ENCODE peak calls at places on chromosome 1, in six cellular contexts. E, G, R, M, Z and A are unnamed samples.

GRCh38 chr1:162641128-162641527 is 8.9 kb downstream of the DDR2 start:
- DNase-seq in Z (no peak), R (no peak), E (no peak), G (no peak), M (no peak), A (no peak)

GRCh38 chr1:210754931-210755670 is 378.8 kb downstream of the KCNH1 start:
- DNase-seq in R (no peak), E (no peak), Z (no peak), M (no peak), G (no peak), A (no peak)

GRCh38 chr1:23444104-23444533 is 19.6 kb upstream of the TCEA3 start:
- DNase-seq in M (peak), E (peak), G (no peak), R (no peak), Z (no peak), A (no peak)

GRCh38 chr1:236039736-236040670 is 24.9 kb downstream of the NID1 start:
- DNase-seq in R (no peak), E (no peak), M (peak), G (no peak), Z (no peak), A (no peak)

GRCh38 chr1:184838374-184838995 is 83.8 kb upstream of the EDEM3 start:
- DNase-seq in Z (no peak), M (no peak), E (no peak), G (peak), R (no peak), A (no peak)

GRCh38 chr1:10225573-10225972 is 15.2 kb downstream of the KIF1B start:
- DNase-seq in M (no peak), Z (no peak), G (no peak), E (no peak), R (no peak), A (no peak)

GRCh38 chr1:198444792-198445191 is 95.7 kb downstream of the ATP6V1G3 start:
- DNase-seq in R (no peak), Z (no peak), G (no peak), M (no peak), E (no peak), A (no peak)

GRCh38 chr1:161511018-161511755 is 5.9 kb downstream of the FCGR2A start:
- DNase-seq in G (no peak), Z (no peak), M (peak), E (no peak), R (no peak), A (no peak)

GRCh38 chr1:203448521-203449061 is 27.0 kb upstream of the PRELP start:
- DNase-seq in M (no peak), R (no peak), E (peak), G (no peak), Z (no peak), A (no peak)

GRCh38 chr1:177256153-177256814 is 85.5 kb downstream of the BRINP2 start:
- DNase-seq in E (peak), R (peak), Z (peak), G (peak), M (peak), A (no peak)

GRCh38 chr1:118113261-118113660 is 71.8 kb downstream of the SPAG17 start:
- DNase-seq in Z (no peak), E (no peak), R (no peak), M (no peak), G (no peak), A (no peak)

GRCh38 chr1:7335224-7335879 is 435.7 kb upstream of the VAMP3 start:
- DNase-seq in E (peak), M (no peak), Z (no peak), R (no peak), G (no peak), A (no peak)

GRCh38 chr1:54355931-54356679 is 50.1 kb downstream of the SSBP3 start:
- DNase-seq in G (no peak), M (no peak), E (no peak), R (no peak), Z (peak), A (no peak)

GRCh38 chr1:208570362-208570761 is 326.2 kb upstream of the PLXNA2 start:
- DNase-seq in E (no peak), Z (no peak), M (no peak), R (no peak), G (no peak), A (no peak)
- TF ChIP-seq CTCF in E (no peak), Z (no peak), M (no peak), R (no peak), G (no peak), A (no peak)

GRCh38 chr1:59718064-59718988 is 96.4 kb upstream of the HOOK1 start:
- DNase-seq in M (no peak), Z (no peak), G (no peak), E (no peak), R (no peak), A (no peak)
- TF ChIP-seq CTCF in M (peak), Z (peak), G (peak), E (peak), R (peak), A (peak)

GRCh38 chr1:115833806-115834205 is 7.1 kb downstream of the NHLH2 start:
- DNase-seq in R (no peak), Z (no peak), E (no peak), M (no peak), G (no peak), A (no peak)
- TF ChIP-seq CTCF in R (peak), Z (peak), E (no peak), M (no peak), G (no peak), A (no peak)

DNA sequence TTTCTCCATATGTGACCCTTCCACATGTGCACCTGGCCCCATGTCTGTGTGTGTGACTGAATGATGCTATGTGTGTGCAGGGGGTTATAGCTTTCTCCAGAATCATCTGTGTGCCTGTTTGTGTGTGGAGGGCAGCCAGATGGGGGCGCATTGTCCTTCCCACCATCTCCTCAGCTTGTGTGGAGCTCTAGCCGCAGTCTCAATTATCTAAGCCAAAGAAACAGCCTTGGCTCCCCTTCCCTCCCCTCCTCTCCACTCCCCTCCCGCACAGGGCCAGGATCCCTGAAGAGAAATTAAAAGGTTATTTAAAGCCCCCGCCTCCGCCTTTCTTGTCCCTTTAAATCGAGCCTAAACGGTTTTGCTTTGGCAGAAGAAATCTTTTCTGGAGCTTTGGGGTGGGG is 1.8 kb upstream of the DMBX1 start:
- DNase-seq in Z (no peak), M (no peak), R (no peak), E (no peak), G (no peak), A (no peak)
- TF ChIP-seq CTCF in Z (peak), M (no peak), R (peak), E (no peak), G (no peak), A (peak)

GRCh38 chr1:25247024-25247828 is at the start of gene RSRP1:
- DNase-seq in M (peak), G (peak), R (peak), E (peak), Z (peak), A (peak)
- TF ChIP-seq CTCF in M (no peak), G (peak), R (no peak), E (no peak), Z (no peak), A (no peak)

DNA sequence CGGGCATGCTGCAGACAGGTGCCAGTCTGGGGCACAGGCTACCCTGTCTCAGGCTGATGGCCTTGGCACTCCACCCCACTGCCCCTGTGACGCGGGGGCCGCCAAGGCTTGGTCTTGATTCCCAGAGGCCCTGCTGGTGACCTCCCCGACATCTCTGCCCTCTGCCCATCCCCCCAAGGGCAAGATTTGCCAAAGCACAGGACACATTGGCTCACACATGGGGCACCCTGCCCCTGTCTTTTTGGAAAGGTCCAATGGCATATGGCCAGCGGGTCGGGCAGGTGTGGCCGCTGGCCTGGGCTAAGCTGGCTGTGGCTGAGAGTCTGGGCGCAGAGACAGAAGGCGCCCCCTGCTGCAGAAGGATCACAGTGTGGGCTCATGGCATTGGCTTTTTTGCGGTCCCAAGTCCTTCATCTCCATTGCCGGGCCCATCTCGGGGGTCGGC is 4.6 kb downstream of the MIB2 start:
- DNase-seq in E (no peak), M (peak), Z (no peak), G (no peak), R (no peak), A (no peak)
- TF ChIP-seq CTCF in E (no peak), M (no peak), Z (peak), G (no peak), R (peak), A (no peak)

GRCh38 chr1:25685938-25686665 is 69.5 kb downstream of the MAN1C1 start:
- DNase-seq in G (no peak), R (no peak), E (no peak), Z (no peak), M (no peak), A (no peak)

GRCh38 chr1:25683177-25683576 is 66.6 kb downstream of the MAN1C1 start:
- DNase-seq in R (no peak), E (no peak), M (no peak), Z (no peak), G (no peak), A (no peak)

GRCh38 chr1:25683731-25684130 is 67.1 kb downstream of the MAN1C1 start:
- DNase-seq in G (no peak), E (no peak), Z (no peak), R (no peak), M (no peak), A (no peak)

GRCh38 chr1:25684216-25684965 is 67.8 kb downstream of the MAN1C1 start:
- DNase-seq in G (no peak), E (no peak), M (no peak), Z (no peak), R (no peak), A (no peak)

DNA sequence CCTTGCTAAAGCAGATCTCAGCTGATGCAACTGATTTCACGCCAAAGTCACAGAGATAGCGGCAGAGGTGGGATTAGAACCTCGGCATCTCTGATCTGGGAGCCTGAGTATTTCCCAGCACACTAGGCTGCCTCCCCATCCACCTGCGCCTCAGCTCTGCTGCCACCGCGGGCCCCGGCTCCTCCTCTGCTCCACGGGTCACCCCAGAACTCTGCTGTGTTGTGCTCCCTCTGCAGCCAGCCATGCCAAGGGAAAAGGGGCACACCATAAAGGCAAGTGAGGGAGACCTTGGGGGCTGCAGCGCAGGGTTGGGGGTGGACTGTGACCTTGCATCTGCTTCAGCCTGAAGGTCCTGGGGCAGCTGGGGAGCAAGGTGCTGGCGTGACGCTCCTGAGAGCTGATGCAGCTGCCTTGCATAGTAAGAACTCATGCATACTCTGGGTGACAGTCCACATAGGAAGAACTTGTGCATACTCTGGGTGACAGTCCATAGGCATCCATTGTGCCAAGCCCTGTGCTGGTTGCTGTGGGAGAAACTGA is 68.7 kb downstream of the MAN1C1 start:
- DNase-seq in M (no peak), R (no peak), E (no peak), G (no peak), Z (no peak), A (no peak)
- TF ChIP-seq CTCF in M (no peak), R (no peak), E (no peak), G (no peak), Z (no peak), A (no peak)

GRCh38 chr1:87329756-87330200 is 1.1 kb downstream of the LMO4 start:
- DNase-seq in G (no peak), M (no peak), Z (no peak), E (no peak), R (no peak), A (no peak)

GRCh38 chr1:87330201-87330953 is 1.7 kb downstream of the LMO4 start:
- DNase-seq in G (peak), M (no peak), Z (no peak), R (no peak), E (peak), A (no peak)

GRCh38 chr1:87333692-87334347 is 5.1 kb downstream of the LMO4 start:
- DNase-seq in R (no peak), Z (no peak), G (no peak), M (no peak), E (no peak), A (no peak)

GRCh38 chr1:87330954-87331318 is 2.3 kb downstream of the LMO4 start:
- DNase-seq in E (no peak), R (no peak), Z (no peak), M (no peak), G (no peak), A (no peak)

GRCh38 chr1:87331319-87332269 is 2.9 kb downstream of the LMO4 start:
- DNase-seq in Z (peak), M (peak), R (peak), E (peak), G (peak), A (peak)
- TF ChIP-seq CTCF in Z (peak), M (no peak), R (peak), E (no peak), G (no peak), A (peak)

DNA sequence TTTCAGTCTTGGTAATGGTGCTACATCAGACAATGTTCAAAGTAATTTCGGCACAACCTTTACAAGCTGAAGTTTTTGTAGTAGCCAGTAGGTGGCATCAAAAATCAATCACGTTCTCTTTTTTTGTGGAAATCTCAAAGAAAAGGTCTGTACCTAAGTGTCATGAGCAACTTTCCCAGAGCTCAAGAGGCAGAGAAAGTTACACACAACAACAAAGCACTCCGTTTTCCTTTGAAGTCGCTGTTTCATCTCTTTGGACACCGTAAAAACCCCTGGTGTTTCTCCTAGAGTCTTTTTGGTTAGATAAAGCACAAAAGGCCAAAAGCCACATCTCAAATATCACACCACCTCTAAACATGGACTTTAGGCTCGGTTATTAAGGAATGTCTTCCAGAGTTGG is 131.6 kb downstream of the LHX8 start:
- DNase-seq in R (no peak), E (no peak), G (no peak), Z (no peak), M (no peak), A (no peak)
- TF ChIP-seq CTCF in R (peak), E (peak), G (peak), Z (peak), M (peak), A (peak)

GRCh38 chr1:114669562-114670082 is at the start of gene DENND2C:
- DNase-seq in R (no peak), M (no peak), G (no peak), Z (peak), E (no peak), A (no peak)

GRCh38 chr1:114671939-114672275 is 2.1 kb upstream of the DENND2C start:
- DNase-seq in G (no peak), M (peak), Z (no peak), E (no peak), R (no peak), A (no peak)

GRCh38 chr1:114668784-114669561 is 876 bp downstream of the DENND2C start:
- DNase-seq in Z (no peak), R (no peak), G (no peak), E (no peak), M (no peak), A (no peak)

GRCh38 chr1:114670083-114671010 is 498 bp upstream of the DENND2C start:
- DNase-seq in E (peak), Z (peak), M (peak), R (peak), G (peak), A (peak)

DNA sequence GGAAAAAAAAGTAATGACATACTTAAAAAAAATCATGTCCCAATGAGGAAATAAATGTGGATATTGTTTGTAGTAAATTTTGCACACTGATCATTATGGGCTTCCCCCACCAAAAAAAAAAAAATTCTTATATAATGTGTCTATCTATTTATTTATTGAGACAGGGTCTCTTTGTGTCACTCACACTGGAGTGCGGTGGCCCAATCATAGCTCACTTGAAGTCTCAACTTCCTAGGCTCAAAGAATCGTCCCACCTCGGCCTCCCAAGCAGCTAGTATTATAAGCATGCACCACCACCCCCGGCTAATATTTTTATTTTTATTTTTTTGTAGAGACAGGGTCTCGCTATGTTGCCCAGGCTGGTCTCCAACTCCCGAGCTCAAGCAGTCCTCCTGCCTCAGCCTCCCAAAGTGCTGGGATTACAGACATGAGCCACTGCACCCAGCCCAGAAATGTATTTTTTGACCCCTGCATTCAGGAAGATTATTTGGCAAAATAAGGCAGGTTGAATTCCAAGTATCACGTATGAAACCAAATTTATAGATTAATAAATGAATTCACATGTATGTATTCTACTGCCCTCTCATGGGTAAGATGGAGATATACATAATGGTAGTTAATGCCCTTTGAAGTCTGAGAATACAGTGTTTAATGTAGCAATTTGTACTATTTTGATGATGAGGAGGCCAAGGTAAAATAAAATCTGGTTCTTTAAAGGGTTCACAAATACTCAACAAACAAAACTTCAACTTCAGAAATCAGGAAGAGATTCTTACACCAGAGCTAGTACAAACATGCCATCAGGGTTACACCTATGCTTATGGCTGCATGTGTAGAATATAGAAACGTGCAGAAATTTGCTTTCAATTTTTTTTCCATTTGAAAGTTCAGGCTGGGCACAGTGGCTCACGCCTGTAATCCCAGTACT is 1.4 kb upstream of the DENND2C start:
- DNase-seq in G (no peak), E (no peak), Z (no peak), R (no peak), M (no peak), A (no peak)
- TF ChIP-seq CTCF in G (peak), E (peak), Z (peak), R (no peak), M (peak), A (peak)